ENCODE peak calls at places on chromosomes 16 and 17, in five cellular contexts. L is upper lobe of right lung, D is dorsolateral prefrontal cortex, Y is heart left ventricle, M is AG10803. C is an unnamed sample.
A peak's percentile ranks its signal among the peaks of the same experiment; 100 is the strongest.

GRCh38 chr17:13562271-13562800 is 39.4 kb downstream of the HS3ST3A1 start:
- DNase-seq in L (no peak), Y (no peak), D (no peak), M (peak; percentile 92), C (no peak)

GRCh38 chr16:58366247-58367031 is 25.8 kb upstream of the GINS3 start:
- DNase-seq in M (peak; percentile 1), L (no peak), Y (no peak), D (no peak), C (no peak)

GRCh38 chr17:71409712-71410111 is 711.1 kb upstream of the SOX9 start:
- DNase-seq in Y (no peak), D (no peak), L (no peak), M (peak; percentile 96), C (no peak)

GRCh38 chr16:62205459-62205858 is 169.2 kb upstream of the CDH8 start:
- DNase-seq in D (no peak), Y (no peak), M (no peak), L (no peak), C (no peak)

GRCh38 chr16:66025751-66026150 is 340.7 kb upstream of the CDH5 start:
- DNase-seq in Y (no peak), L (no peak), D (no peak), M (no peak), C (no peak)

GRCh38 chr17:61750656-61751055 is 112.7 kb downstream of the BRIP1 start:
- DNase-seq in M (no peak), D (no peak), Y (no peak), L (no peak), C (no peak)

GRCh38 chr17:50218771-50219315 is 17.4 kb upstream of the COL1A1 start:
- DNase-seq in L (no peak), Y (no peak), D (no peak), M (peak; percentile 98), C (peak; percentile 96)

GRCh38 chr17:4522661-4523060 is 24.0 kb downstream of the SPNS2 start:
- DNase-seq in D (no peak), M (no peak), L (no peak), Y (peak; percentile 68), C (no peak)

GRCh38 chr16:76639685-76640289 is 362.6 kb downstream of the CNTNAP4 start:
- DNase-seq in Y (no peak), L (no peak), M (no peak), D (no peak), C (peak; percentile 16)

GRCh38 chr17:10051112-10051511 is 146.0 kb upstream of the RCVRN start:
- DNase-seq in L (no peak), D (no peak), M (peak; percentile 52), Y (no peak), C (no peak)

GRCh38 chr16:15825750-15826305 is 31.0 kb downstream of the MYH11 start:
- DNase-seq in Y (no peak), L (no peak), D (no peak), M (no peak), C (no peak)
- H3K4me3 ChIP-seq in Y (no peak overlapping the region), L (no peak overlapping the region), D (no peak overlapping the region), M (no peak overlapping the region), C (no peak overlapping the region)

DNA sequence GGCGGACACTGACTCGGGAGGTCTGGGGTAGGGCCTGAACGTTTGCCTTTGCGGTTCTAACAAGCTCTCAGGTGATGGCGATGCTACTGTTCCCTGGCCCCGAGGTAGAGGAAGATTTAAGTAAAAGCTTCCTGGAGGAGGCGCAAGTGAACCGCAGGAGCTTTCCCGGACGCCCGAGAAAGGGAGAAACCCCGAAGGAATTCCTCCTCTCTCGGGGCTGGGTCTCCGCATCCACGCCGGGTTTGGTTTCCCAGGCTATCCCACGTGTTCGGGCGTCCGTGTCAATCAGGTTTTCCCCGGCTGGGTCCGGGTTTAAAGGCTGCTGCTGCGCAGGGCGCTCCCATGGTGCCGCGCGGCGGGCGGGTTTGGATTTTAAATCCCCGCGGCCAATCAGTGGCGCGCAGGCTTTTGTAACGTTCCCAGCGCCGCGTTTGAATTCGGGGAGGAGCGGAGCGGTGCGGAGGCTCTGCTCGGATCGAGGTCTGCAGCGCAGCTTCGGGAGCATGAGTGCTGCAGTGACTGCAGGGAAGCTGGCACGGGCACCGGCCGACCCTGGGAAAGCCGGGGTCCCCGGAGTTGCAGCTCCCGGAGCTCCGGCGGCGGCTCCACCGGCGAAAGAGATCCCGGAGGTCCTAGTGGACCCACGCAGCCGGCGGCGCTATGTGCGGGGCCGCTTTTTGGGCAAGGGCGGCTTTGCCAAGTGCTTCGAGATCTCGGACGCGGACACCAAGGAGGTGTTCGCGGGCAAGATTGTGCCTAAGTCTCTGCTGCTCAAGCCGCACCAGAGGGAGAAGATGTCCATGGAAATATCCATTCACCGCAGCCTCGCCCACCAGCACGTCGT is at the start of gene PLK1:
- DNase-seq in D (peak; percentile 83), M (peak; percentile 64), L (peak; percentile 87), Y (peak; percentile 70), C (peak; percentile 40)
- TF ChIP-seq CTCF in D (peak; percentile 49), M (peak; percentile 49), L (peak; percentile 19), Y (no peak), C (peak; percentile 55)

GRCh38 chr17:48575066-48575582 is 3.0 kb downstream of the HOXB4 start:
- DNase-seq in Y (no peak), D (no peak), M (peak; percentile 85), L (no peak), C (no peak)

GRCh38 chr17:48577330-48577945 is 712 bp downstream of the HOXB4 start:
- DNase-seq in Y (no peak), M (peak; percentile 59), L (no peak), D (no peak), C (no peak)

GRCh38 chr17:48577946-48578615 is at the start of gene HOXB4:
- DNase-seq in Y (peak; percentile 81), L (no peak), D (no peak), M (peak; percentile 72), C (peak; percentile 65)

GRCh38 chr17:48575673-48576478 is 2.3 kb downstream of the HOXB4 start:
- DNase-seq in M (peak; percentile 55), L (no peak), D (no peak), Y (no peak), C (no peak)

GRCh38 chr17:48576479-48577309 is 1.5 kb downstream of the HOXB4 start:
- DNase-seq in M (peak; percentile 75), L (no peak), Y (no peak), D (no peak), C (no peak)
- H3K4me3 ChIP-seq in M (peak overlapping the region; percentile 82), L (peak overlapping the region; percentile 59), Y (no peak overlapping the region), D (no peak overlapping the region), C (peak overlapping the region; percentile 82)

GRCh38 chr16:57146735-57147134 is 39.1 kb downstream of the PSME3IP1 start:
- DNase-seq in M (no peak), L (no peak), D (no peak), Y (no peak), C (no peak)
- TF ChIP-seq CTCF in M (peak; percentile 23), L (peak; percentile 10), D (no peak), Y (no peak), C (peak; percentile 34)

DNA sequence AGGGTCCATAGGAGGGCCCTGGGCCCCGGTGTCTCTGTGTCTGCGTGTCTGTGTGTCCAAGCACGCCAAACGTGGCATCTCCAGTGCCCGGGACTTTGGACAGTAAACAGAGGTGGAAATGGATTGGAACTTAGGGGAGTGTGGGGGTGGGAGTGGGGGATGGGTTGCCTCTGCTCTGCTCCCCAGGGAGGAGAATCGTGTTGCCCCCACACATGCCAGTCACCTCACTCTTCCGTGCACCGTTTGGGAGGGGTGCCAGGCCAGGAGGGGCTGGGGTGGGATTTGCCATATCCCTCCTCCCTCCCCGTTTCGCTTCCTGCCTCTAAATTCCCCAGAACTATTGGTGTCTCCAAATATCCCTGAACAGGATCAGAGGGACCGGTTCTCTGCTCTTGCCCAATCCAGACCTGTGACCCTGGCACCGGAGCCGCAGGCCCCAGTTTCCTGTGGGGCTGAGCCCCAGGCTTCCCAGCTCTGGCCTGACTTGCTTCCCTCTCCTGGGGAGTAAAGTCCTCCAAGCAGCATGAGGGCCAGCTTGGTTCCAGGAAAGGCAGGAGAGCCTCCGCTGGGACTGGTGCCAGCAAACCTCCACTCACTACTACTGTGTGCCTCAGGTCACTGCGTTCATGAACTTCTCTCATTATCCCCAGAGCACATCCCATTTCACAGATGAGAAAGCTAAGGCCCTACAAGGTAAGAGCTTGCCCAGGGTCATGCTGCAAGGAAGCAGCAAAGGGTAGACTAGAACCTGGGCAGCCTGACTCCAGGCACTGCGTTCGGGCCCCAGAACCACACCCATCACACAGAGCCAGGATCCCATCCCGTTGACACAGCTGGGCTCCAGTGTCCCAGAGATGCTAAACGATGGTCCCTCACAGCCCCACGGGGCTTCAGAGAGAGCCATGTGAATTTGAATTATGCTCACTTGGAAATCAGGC is at the start of gene ASGR1:
- DNase-seq in M (no peak), L (no peak), Y (no peak), D (no peak), C (no peak)
- H3K4me3 ChIP-seq in M (no peak within 1 kb of the TSS), L (no peak within 1 kb of the TSS), Y (no peak within 1 kb of the TSS), D (peak within 1 kb of the TSS; percentile 45), C (peak within 1 kb of the TSS; percentile 50)

GRCh38 chr16:55703003-55704001 is 47.5 kb downstream of the SLC6A2 start:
- DNase-seq in M (peak; percentile 76), D (no peak), L (no peak), Y (no peak), C (peak; percentile 64)
- TF ChIP-seq CTCF in M (peak; percentile 79), D (peak; percentile 70), L (peak; percentile 47), Y (peak; percentile 29), C (peak; percentile 46)

GRCh38 chr17:48624118-48624517 is 2.0 kb downstream of the HOXB9 start:
- DNase-seq in Y (no peak), L (no peak), D (no peak), M (no peak), C (no peak)
- H3K4me3 ChIP-seq in Y (no peak overlapping the region), L (no peak overlapping the region), D (no peak overlapping the region), M (peak overlapping the region; percentile 69), C (no peak overlapping the region)

GRCh38 chr17:35076874-35077273 is 13.4 kb upstream of the RFFL start:
- DNase-seq in D (no peak), M (no peak), Y (no peak), L (no peak), C (no peak)

GRCh38 chr17:35069311-35069710 is 5.8 kb upstream of the RFFL start:
- DNase-seq in L (no peak), D (no peak), Y (no peak), M (peak; percentile 49), C (no peak)

GRCh38 chr17:35074711-35075707 is 11.5 kb upstream of the RFFL start:
- DNase-seq in Y (no peak), D (no peak), M (no peak), L (no peak), C (no peak)

GRCh38 chr17:35073183-35073790 is 9.8 kb upstream of the RFFL start:
- DNase-seq in M (no peak), L (no peak), Y (no peak), D (no peak), C (no peak)

GRCh38 chr17:35073991-35074627 is 10.6 kb upstream of the RFFL start:
- DNase-seq in Y (no peak), D (no peak), L (no peak), M (no peak), C (no peak)
- TF ChIP-seq CTCF in Y (no peak), D (no peak), L (no peak), M (no peak), C (no peak)

C was measured in astrocyte of the cerebellum.